ENCODE peak calls at places on chromosomes 5 and 9, in six cellular contexts. O is fibroblast of gingiva, J is NAMALWA, R is GOT3, V is cerebellum, Y is K562. L is an unnamed sample.

GRCh38 chr5:175288048-175288621 is 155.8 kb downstream of the DRD1 start:
- DNase-seq in O (no peak), J (no peak), R (peak; percentile 44), V (peak; percentile 59), Y (no peak), L (no peak)

GRCh38 chr9:93261281-93261680 is 77.3 kb downstream of the WNK2 start:
- DNase-seq in O (no peak), J (no peak), R (no peak), V (no peak), Y (no peak), L (no peak)

GRCh38 chr9:100601216-100601615 is 23.3 kb downstream of the CAVIN4 start:
- DNase-seq in O (peak; percentile 44), J (peak; percentile 80), R (no peak), V (peak; percentile 14), Y (peak; percentile 38), L (peak; percentile 73)

GRCh38 chr9:93513606-93514005 is 60.2 kb upstream of the FAM120AOS start:
- DNase-seq in O (no peak), J (no peak), R (no peak), V (no peak), Y (no peak), L (no peak)

GRCh38 chr9:79687131-79687447 is 115.3 kb downstream of the TLE4 start:
- DNase-seq in O (peak; percentile 76), J (no peak), R (no peak), V (no peak), Y (no peak), L (no peak)

GRCh38 chr5:1860949-1861348 is 21.8 kb downstream of the IRX4 start:
- DNase-seq in O (no peak), J (no peak), R (no peak), V (peak; percentile 14), Y (no peak), L (no peak)

GRCh38 chr5:111394580-111394979 is 117.8 kb downstream of the STARD4 start:
- DNase-seq in O (no peak), J (no peak), R (no peak), V (no peak), Y (no peak), L (no peak)

GRCh38 chr9:121214005-121214404 is 12.3 kb upstream of the RAB14 start:
- DNase-seq in O (no peak), J (no peak), R (no peak), V (no peak), Y (peak; percentile 13), L (no peak)

GRCh38 chr5:130141689-130142320 is 237.5 kb downstream of the CHSY3 start:
- DNase-seq in O (peak; percentile 25), J (peak; percentile 43), R (no peak), V (no peak), Y (peak; percentile 4), L (no peak)

GRCh38 chr9:127187231-127187956 is 65.0 kb upstream of the ANGPTL2 start:
- DNase-seq in O (peak; percentile 98), J (no peak), R (no peak), V (no peak), Y (peak; percentile 79), L (no peak)

GRCh38 chr9:115593587-115594091 is 475.7 kb upstream of the TNC start:
- DNase-seq in O (peak; percentile 52), J (peak; percentile 64), R (no peak), V (peak; percentile 38), Y (peak; percentile 13), L (peak; percentile 23)

GRCh38 chr5:34666392-34667080 is 10.4 kb downstream of the RAI14 start:
- DNase-seq in O (no peak), J (no peak), R (no peak), V (no peak), Y (no peak), L (no peak)

GRCh38 chr9:133576591-133577462 is 32.4 kb downstream of the FAM163B start:
- DNase-seq in O (no peak), J (no peak), R (no peak), V (no peak), Y (no peak), L (no peak)

GRCh38 chr9:76873056-76873792 is 32.7 kb downstream of the PRUNE2 start:
- DNase-seq in O (peak; percentile 72), J (no peak), R (no peak), V (peak; percentile 13), Y (no peak), L (no peak)

GRCh38 chr9:128733256-128733655 is 9.3 kb upstream of the ZDHHC12 start:
- DNase-seq in O (peak; percentile 65), J (peak; percentile 39), R (no peak), V (peak; percentile 47), Y (peak; percentile 89), L (peak; percentile 96)

GRCh38 chr5:124599048-124599973 is 147.1 kb downstream of the ZNF608 start:
- DNase-seq in O (peak; percentile 56), J (peak; percentile 79), R (no peak), V (peak; percentile 16), Y (no peak), L (peak; percentile 43)

GRCh38 chr5:59766394-59766793 is 127.1 kb downstream of the PDE4D start:
- DNase-seq in O (no peak), J (peak; percentile 1), R (no peak), V (no peak), Y (no peak), L (no peak)

GRCh38 chr5:135437796-135438560 is 9.2 kb downstream of the DCANP1 start:
- DNase-seq in O (peak; percentile 86), J (no peak), R (peak; percentile 61), V (peak; percentile 74), Y (no peak), L (no peak)

GRCh38 chr5:132591140-132591539 is 34.4 kb downstream of the RAD50 start:
- DNase-seq in O (no peak), J (peak; percentile 20), R (no peak), V (peak; percentile 14), Y (no peak), L (no peak)

GRCh38 chr9:108272350-108272899 is 583.4 kb downstream of the ACTL7B start:
- DNase-seq in O (peak; percentile 67), J (peak; percentile 27), R (no peak), V (peak; percentile 5), Y (peak; percentile 65), L (no peak)

GRCh38 chr5:90438100-90438499 is 28.5 kb upstream of the CETN3 start:
- DNase-seq in O (no peak), J (no peak), R (no peak), V (no peak), Y (no peak), L (no peak)

GRCh38 chr9:26665676-26666075 is 226.9 kb downstream of the CAAP1 start:
- DNase-seq in O (no peak), J (no peak), R (no peak), V (no peak), Y (no peak), L (no peak)

L was measured in SK-N-DZ.